ENCODE peak calls at places on chromosomes 1 and 21, in eight cellular contexts. U is spleen, F is epithelial cell of esophagus, C is choroid plexus epithelial cell, X is upper lobe of right lung, N is AG10803, O is foreskin fibroblast, V is WERI-Rb-1. Q is an unnamed sample.

GRCh38 chr1:209884249-209884648 is 53.8 kb upstream of the SYT14 start:
- DNase-seq in U (no peak), F (peak; percentile 59), C (peak; percentile 71), X (no peak), N (peak; percentile 19), O (no peak), V (no peak), Q (no peak)

GRCh38 chr1:244325056-244325764 is 126.5 kb downstream of the ADSS2 start:
- DNase-seq in U (no peak), F (no peak), C (peak; percentile 69), X (no peak), N (no peak), O (no peak), V (no peak), Q (no peak)

GRCh38 chr1:32623775-32624174 is 26.6 kb downstream of the ZBTB8OS start:
- DNase-seq in U (no peak), F (no peak), C (no peak), X (no peak), N (no peak), O (no peak), V (no peak), Q (no peak)

GRCh38 chr1:51331206-51332100 is 1.1 kb upstream of the TTC39A start:
- DNase-seq in U (no peak), F (peak; percentile 43), C (peak; percentile 35), X (no peak), N (peak; percentile 48), O (peak; percentile 46), V (peak; percentile 70), Q (peak; percentile 68)

GRCh38 chr21:42193721-42194120 is 25.2 kb upstream of the ABCG1 start:
- DNase-seq in U (no peak), F (peak; percentile 58), C (no peak), X (no peak), N (no peak), O (no peak), V (no peak), Q (no peak)

GRCh38 chr1:234770031-234770795 is 160.2 kb upstream of the IRF2BP2 start:
- DNase-seq in U (no peak), F (no peak), C (peak; percentile 28), X (no peak), N (no peak), O (no peak), V (peak; percentile 12), Q (peak; percentile 62)

GRCh38 chr1:55702064-55702463 is 486.9 kb upstream of the USP24 start:
- DNase-seq in U (no peak), F (peak; percentile 56), C (peak; percentile 80), X (no peak), N (no peak), O (no peak), V (peak; percentile 40), Q (no peak)

GRCh38 chr1:198534540-198535413 is 5.7 kb downstream of the ATP6V1G3 start:
- DNase-seq in U (no peak), F (no peak), C (no peak), X (no peak), N (no peak), O (no peak), V (no peak), Q (no peak)

GRCh38 chr21:25568230-25568629 is 39.1 kb downstream of the MRPL39 start:
- DNase-seq in U (peak; percentile 82), F (no peak), C (peak; percentile 86), X (no peak), N (peak; percentile 40), O (peak; percentile 55), V (no peak), Q (no peak)

GRCh38 chr1:221699582-221700519 is 42.0 kb downstream of the DUSP10 start:
- DNase-seq in U (no peak), F (no peak), C (peak; percentile 57), X (no peak), N (peak; percentile 84), O (no peak), V (no peak), Q (no peak)

GRCh38 chr1:245520611-245521010 is 365.8 kb downstream of the KIF26B start:
- DNase-seq in U (no peak), F (no peak), C (no peak), X (no peak), N (no peak), O (no peak), V (no peak), Q (no peak)

GRCh38 chr1:20578721-20579380 is 10.0 kb upstream of the CDA start:
- DNase-seq in U (no peak), F (peak; percentile 21), C (peak; percentile 16), X (no peak), N (no peak), O (peak; percentile 55), V (no peak), Q (no peak)

GRCh38 chr1:85421179-85421578 is 43.8 kb downstream of the DDAH1 start:
- DNase-seq in U (no peak), F (no peak), C (peak; percentile 76), X (no peak), N (peak; percentile 49), O (no peak), V (no peak), Q (no peak)

GRCh38 chr21:18524097-18524496 is 120.5 kb upstream of the TMPRSS15 start:
- DNase-seq in U (no peak), F (no peak), C (no peak), X (no peak), N (no peak), O (no peak), V (no peak), Q (no peak)

GRCh38 chr21:18521204-18521603 is 117.6 kb upstream of the TMPRSS15 start:
- DNase-seq in U (no peak), F (no peak), C (no peak), X (no peak), N (no peak), O (no peak), V (no peak), Q (peak; percentile 28)

GRCh38 chr21:18517905-18518566 is 114.5 kb upstream of the TMPRSS15 start:
- DNase-seq in U (no peak), F (no peak), C (no peak), X (no peak), N (no peak), O (no peak), V (no peak), Q (peak; percentile 14)

DNA sequence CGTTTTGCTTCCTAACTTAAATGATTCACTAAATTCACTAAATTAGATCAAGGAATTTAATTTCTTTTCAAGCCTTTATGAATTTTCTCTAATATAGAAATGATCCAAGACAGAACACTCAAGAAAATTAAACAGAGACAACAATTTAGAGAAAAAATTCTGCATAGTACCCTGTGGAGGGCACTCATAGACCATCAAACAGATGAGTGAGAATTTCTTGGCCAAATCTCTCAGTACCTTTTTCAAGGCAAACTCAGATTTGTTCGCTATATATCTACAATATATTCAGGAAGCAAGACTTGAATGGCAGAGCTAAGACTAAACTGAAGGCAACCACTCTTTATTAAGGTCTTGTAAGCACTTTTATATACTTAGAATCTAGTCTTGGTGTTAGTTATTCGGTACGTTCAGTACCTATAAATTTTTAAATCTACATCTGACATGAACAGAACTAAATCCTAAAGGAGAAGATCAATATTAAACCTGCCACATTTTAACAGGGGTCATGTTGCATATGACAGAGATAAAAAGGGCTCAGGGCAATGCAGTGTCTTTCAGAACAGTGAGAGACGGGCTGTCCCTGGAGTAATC is 118.7 kb upstream of the TMPRSS15 start:
- DNase-seq in U (no peak), F (no peak), C (peak; percentile 64), X (no peak), N (no peak), O (no peak), V (no peak), Q (peak; percentile 8)
- TF ChIP-seq CTCF in U (no peak), F (no peak), C (peak; percentile 37), X (no peak), N (no peak), O (no peak), V (peak; percentile 18), Q (peak; percentile 57)

GRCh38 chr1:153967109-153967999 is at the start of gene CREB3L4:
- DNase-seq in U (peak; percentile 96), F (peak; percentile 98), C (peak; percentile 99), X (peak; percentile 94), N (peak; percentile 98), O (peak; percentile 97), V (peak; percentile 100), Q (peak; percentile 94)

GRCh38 chr1:153970346-153970745 is 2.6 kb downstream of the CREB3L4 start:
- DNase-seq in U (peak; percentile 54), F (no peak), C (no peak), X (no peak), N (no peak), O (no peak), V (no peak), Q (no peak)

GRCh38 chr1:153968000-153968363 is 280 bp downstream of the CREB3L4 start:
- DNase-seq in U (peak; percentile 86), F (peak; percentile 38), C (no peak), X (peak; percentile 82), N (no peak), O (no peak), V (peak; percentile 74), Q (peak; percentile 35)

GRCh38 chr1:153968972-153969371 is 1.3 kb downstream of the CREB3L4 start:
- DNase-seq in U (peak; percentile 52), F (no peak), C (no peak), X (no peak), N (no peak), O (no peak), V (no peak), Q (no peak)

DNA sequence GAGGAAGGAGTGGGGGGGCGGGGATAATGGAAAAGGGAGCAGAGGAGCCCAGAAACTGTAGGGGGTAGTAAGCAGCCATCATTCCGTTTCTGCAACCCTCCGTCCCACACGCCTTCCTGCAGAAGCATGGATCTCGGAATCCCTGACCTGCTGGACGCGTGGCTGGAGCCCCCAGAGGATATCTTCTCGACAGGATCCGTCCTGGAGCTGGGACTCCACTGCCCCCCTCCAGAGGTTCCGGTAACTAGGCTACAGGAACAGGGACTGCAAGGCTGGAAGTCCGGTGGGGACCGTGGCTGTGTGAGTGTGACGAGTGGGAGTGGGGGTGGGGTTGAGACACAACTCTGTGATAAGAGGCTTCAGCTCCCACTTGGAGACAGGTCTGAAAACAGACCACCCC is 698 bp downstream of the CREB3L4 start:
- DNase-seq in U (peak; percentile 79), F (no peak), C (no peak), X (no peak), N (no peak), O (no peak), V (peak; percentile 71), Q (peak; percentile 37)
- H3K4me3 ChIP-seq in U (peak overlapping the region; percentile 68), F (peak overlapping the region; percentile 75), C (peak overlapping the region; percentile 72), X (peak overlapping the region; percentile 75), N (peak overlapping the region; percentile 75), O (peak overlapping the region; percentile 68), V (peak overlapping the region; percentile 73), Q (peak overlapping the region; percentile 85)

DNA sequence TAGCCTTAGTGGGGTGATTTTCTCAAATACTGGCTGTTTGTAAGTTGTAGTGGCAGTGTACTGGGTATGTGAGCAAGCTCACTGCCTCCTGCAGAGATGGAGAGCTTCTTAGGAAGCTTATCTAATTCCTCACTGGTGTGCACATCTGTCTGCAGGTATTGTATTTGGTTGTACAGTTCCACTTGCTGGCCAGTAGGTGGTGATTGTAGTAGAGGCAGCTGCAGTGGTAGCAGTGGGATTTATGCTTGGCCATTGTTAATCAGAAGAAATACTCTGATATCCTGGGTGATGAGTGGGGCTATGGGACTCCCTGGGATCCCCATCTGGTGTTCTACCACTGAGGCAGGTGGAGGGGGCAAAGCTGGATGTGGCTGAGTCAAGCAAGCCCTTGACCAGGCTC is 276.1 kb upstream of the SPAG17 start:
- DNase-seq in U (no peak), F (peak; percentile 27), C (peak; percentile 24), X (no peak), N (peak; percentile 1), O (no peak), V (no peak), Q (no peak)
- TF ChIP-seq CTCF in U (no peak), F (peak; percentile 28), C (peak; percentile 48), X (peak; percentile 22), N (peak; percentile 44), O (peak; percentile 28), V (peak; percentile 45), Q (peak; percentile 18)

GRCh38 chr1:65177457-65177856 is 29.5 kb downstream of the AK4 start:
- DNase-seq in U (no peak), F (peak; percentile 90), C (peak; percentile 70), X (no peak), N (peak; percentile 59), O (peak; percentile 33), V (no peak), Q (no peak)
- H3K4me3 ChIP-seq in U (no peak overlapping the region), F (no peak overlapping the region), C (no peak overlapping the region), X (no peak overlapping the region), N (no peak overlapping the region), O (no peak overlapping the region), V (no peak overlapping the region), Q (no peak overlapping the region)

Q was measured in BE2C.